ENCODE peak calls at places on chromosomes 13 and 19, in five cellular contexts. G is HCT116, F is Panc1, O is esophagus muscularis mucosa, J is K562. D is an unnamed sample.

GRCh38 chr13:51222510-51223283 is 499 bp downstream of the FAM124A start:
- DNase-seq in G (no peak), F (no peak), O (no peak), J (no peak), D (no peak)

GRCh38 chr13:23870356-23871146 is 18.6 kb downstream of the MIPEP start:
- DNase-seq in G (no peak), F (no peak), O (no peak), J (no peak), D (no peak)

GRCh38 chr19:18232540-18233223 is 6.4 kb upstream of the PDE4C start:
- DNase-seq in G (no peak), F (no peak), O (no peak), J (peak), D (no peak)

GRCh38 chr13:112708560-112709240 is 18.9 kb downstream of the ATP11A start:
- DNase-seq in G (no peak), F (no peak), O (no peak), J (peak), D (peak)

GRCh38 chr13:109213714-109214113 is 572.7 kb downstream of the IRS2 start:
- DNase-seq in G (no peak), F (no peak), O (no peak), J (no peak), D (no peak)

GRCh38 chr19:48539503-48540096 is 12.4 kb upstream of the SULT2B1 start:
- DNase-seq in G (no peak), F (no peak), O (no peak), J (peak), D (no peak)

GRCh38 chr19:16197188-16197621 is 506 bp upstream of the AP1M1 start:
- DNase-seq in G (no peak), F (peak), O (no peak), J (no peak), D (no peak)

GRCh38 chr13:100890645-100891044 is 216.1 kb upstream of the TMTC4 start:
- DNase-seq in G (no peak), F (no peak), O (no peak), J (no peak), D (no peak)

GRCh38 chr19:35267818-35268545 is 780 bp upstream of the USF2 start:
- DNase-seq in G (peak), F (no peak), O (no peak), J (peak), D (peak)

GRCh38 chr13:107222619-107223018 is 654.7 kb upstream of the ARGLU1 start:
- DNase-seq in G (no peak), F (no peak), O (no peak), J (no peak), D (no peak)

GRCh38 chr19:51076602-51077213 is 6.0 kb downstream of the KLK14 start:
- DNase-seq in G (no peak), F (no peak), O (no peak), J (no peak), D (no peak)

GRCh38 chr13:105196052-105196451 is 1339.4 kb downstream of the EFNB2 start:
- DNase-seq in G (no peak), F (no peak), O (no peak), J (no peak), D (no peak)

GRCh38 chr19:39160523-39160861 is 34.9 kb downstream of the PAK4 start:
- DNase-seq in G (no peak), F (no peak), O (no peak), J (no peak), D (no peak)

GRCh38 chr13:32537580-32538233 is 888 bp downstream of the N4BP2L2 start:
- DNase-seq in G (peak), F (no peak), O (no peak), J (peak), D (peak)

DNA sequence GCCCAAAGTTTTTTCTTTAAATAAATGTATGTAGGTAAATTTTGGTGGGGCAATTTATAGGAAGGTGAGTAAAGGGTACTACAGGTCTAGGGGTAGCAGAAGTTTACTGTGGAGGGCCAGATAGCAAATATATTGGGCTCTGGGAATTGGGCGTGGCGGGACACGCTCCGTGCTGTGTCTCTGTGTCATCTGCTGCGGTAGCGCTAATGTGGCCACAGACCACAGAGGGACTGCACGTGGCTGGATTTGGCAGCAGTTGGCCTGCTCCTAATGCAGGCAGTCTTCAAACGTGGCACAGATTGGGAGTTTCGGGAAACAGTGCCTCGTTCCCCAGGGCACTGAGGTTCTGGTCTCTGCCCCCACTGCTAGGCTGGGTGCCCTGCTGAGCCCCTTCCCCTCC is 16.6 kb upstream of the MYDGF start:
- DNase-seq in G (no peak), F (no peak), O (no peak), J (no peak), D (no peak)
- TF ChIP-seq POLR2AphosphoS5 in G (no peak), F (no peak), O (no peak), J (no peak), D (no peak)

GRCh38 chr13:96816261-96816660 is 178.0 kb downstream of the OXGR1 start:
- DNase-seq in G (no peak), F (no peak), O (no peak), J (no peak), D (no peak)
- TF ChIP-seq POLR2AphosphoS5 in G (no peak), F (no peak), O (peak), J (no peak), D (no peak)

GRCh38 chr13:41652735-41653361 is 195.5 kb downstream of the RGCC start:
- DNase-seq in G (peak), F (no peak), O (no peak), J (peak), D (no peak)
- TF ChIP-seq POLR2AphosphoS5 in G (no peak), F (no peak), O (no peak), J (no peak), D (no peak)

GRCh38 chr19:47305309-47305751 is 4.3 kb upstream of the C5AR1 start:
- DNase-seq in G (peak), F (no peak), O (peak), J (peak), D (no peak)
- TF ChIP-seq POLR2AphosphoS5 in G (no peak), F (no peak), O (peak), J (no peak), D (peak)

GRCh38 chr13:40986328-40986856 is 32.7 kb downstream of the ELF1 start:
- DNase-seq in G (no peak), F (no peak), O (no peak), J (no peak), D (no peak)
- TF ChIP-seq POLR2AphosphoS5 in G (no peak), F (no peak), O (no peak), J (no peak), D (no peak)

GRCh38 chr13:76029088-76029487 is 393.0 kb downstream of the LMO7 start:
- DNase-seq in G (no peak), F (no peak), O (no peak), J (peak), D (no peak)
- TF ChIP-seq POLR2AphosphoS5 in G (no peak), F (no peak), O (no peak), J (peak), D (no peak)

GRCh38 chr13:35365885-35366284 is 110.6 kb downstream of the MAB21L1 start:
- DNase-seq in G (no peak), F (no peak), O (no peak), J (no peak), D (no peak)
- TF ChIP-seq POLR2AphosphoS5 in G (no peak), F (no peak), O (no peak), J (no peak), D (no peak)

DNA sequence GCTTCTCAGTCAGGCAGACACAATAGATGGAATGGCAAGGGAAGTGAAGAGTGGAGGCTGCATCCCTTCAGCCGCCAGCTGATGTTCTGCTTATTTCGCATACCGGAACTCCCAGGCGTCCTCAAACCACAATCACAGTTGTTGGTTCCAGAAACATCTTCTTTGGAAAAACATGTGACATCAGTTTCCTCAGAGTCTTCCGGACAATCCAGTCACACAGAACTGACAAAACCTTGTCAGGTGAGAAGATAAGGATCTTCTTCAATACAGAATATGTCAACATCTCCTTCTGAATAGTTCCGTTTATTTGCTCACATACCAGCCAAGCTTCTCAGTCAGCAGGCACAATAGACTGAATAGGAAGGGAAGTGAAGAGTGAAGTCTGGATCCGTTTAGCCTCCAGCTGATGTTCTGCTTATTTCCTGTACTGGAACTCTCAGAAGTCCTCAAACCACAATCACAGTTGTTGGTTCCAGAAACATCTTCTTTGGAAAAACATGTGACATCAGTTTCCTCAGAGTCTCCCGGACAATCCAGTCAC is 45.1 kb upstream of the CEACAM21 start:
- DNase-seq in G (no peak), F (no peak), O (peak), J (no peak), D (peak)
- TF ChIP-seq POLR2AphosphoS5 in G (no peak), F (no peak), O (no peak), J (no peak), D (peak)

GRCh38 chr13:66491241-66491640 is 738.9 kb downstream of the PCDH9 start:
- DNase-seq in G (no peak), F (no peak), O (no peak), J (no peak), D (no peak)
- TF ChIP-seq POLR2AphosphoS5 in G (no peak), F (no peak), O (no peak), J (no peak), D (no peak)

D was measured in upper lobe of left lung.